ENCODE peak calls at places on chromosomes 13 and 19, in six cellular contexts. Z, G, I, H, Q and D are unnamed samples.

GRCh38 chr19:50896591-50897190 is 14.5 kb downstream of the KLK4 start:
- DNase-seq in I (no peak), H (peak; percentile 100), Z (peak; percentile 36), G (peak; percentile 67), Q (peak; percentile 50), D (peak; percentile 26)

GRCh38 chr19:43675269-43675879 is 5.4 kb upstream of the PLAUR start:
- DNase-seq in G (peak; percentile 88), Q (no peak), H (peak; percentile 34), Z (no peak), I (peak; percentile 21), D (no peak)

GRCh38 chr13:108779308-108779707 is 149.9 kb downstream of the MYO16 start:
- DNase-seq in G (no peak), Q (peak; percentile 17), H (no peak), I (no peak), Z (no peak), D (no peak)

GRCh38 chr13:41716236-41716635 is 244.7 kb downstream of the VWA8 start:
- DNase-seq in Q (no peak), Z (no peak), H (no peak), I (peak; percentile 49), G (no peak), D (no peak)

GRCh38 chr19:41575998-41576397 is at the start of gene CEACAM21:
- DNase-seq in Q (no peak), Z (peak; percentile 71), G (no peak), H (no peak), I (no peak), D (no peak)

GRCh38 chr19:49331616-49332055 is 3.6 kb upstream of the CD37 start:
- DNase-seq in Q (peak; percentile 73), I (peak; percentile 40), G (peak; percentile 77), H (peak; percentile 81), Z (peak; percentile 66), D (peak; percentile 86)

GRCh38 chr13:102073251-102073650 is 328.6 kb downstream of the FGF14 start:
- DNase-seq in Z (no peak), Q (no peak), G (no peak), H (no peak), I (no peak), D (no peak)

GRCh38 chr19:1651548-1652394 is 644 bp downstream of the TCF3 start:
- DNase-seq in G (no peak), Q (peak; percentile 67), I (peak; percentile 40), H (no peak), Z (peak; percentile 51), D (no peak)

GRCh38 chr19:13008926-13009787 is 13.9 kb downstream of the NFIX start:
- DNase-seq in G (no peak), I (no peak), H (no peak), Z (no peak), Q (no peak), D (no peak)

GRCh38 chr19:45156751-45157150 is 4.0 kb downstream of the NKPD1 start:
- DNase-seq in Z (no peak), I (no peak), G (no peak), H (no peak), Q (no peak), D (no peak)

GRCh38 chr13:30623392-30623791 is 5.7 kb downstream of the USPL1 start:
- DNase-seq in Q (no peak), G (no peak), Z (no peak), H (no peak), I (peak; percentile 86), D (no peak)

GRCh38 chr19:1400281-1401137 is 833 bp downstream of the GAMT start:
- DNase-seq in G (peak; percentile 42), I (no peak), H (no peak), Z (no peak), Q (peak; percentile 50), D (peak; percentile 96)

GRCh38 chr13:44790289-44790688 is 199.0 kb downstream of the NUFIP1 start:
- DNase-seq in H (no peak), Q (no peak), G (no peak), Z (peak; percentile 19), I (no peak), D (no peak)

GRCh38 chr19:49301165-49301865 is 23.7 kb downstream of the SLC6A16 start:
- DNase-seq in Q (peak; percentile 88), H (peak; percentile 40), I (peak; percentile 64), G (peak; percentile 78), Z (peak; percentile 77), D (peak; percentile 23)

GRCh38 chr13:99018418-99019180 is 40.7 kb upstream of the DOCK9 start:
- DNase-seq in Z (no peak), I (no peak), H (no peak), G (no peak), Q (no peak), D (no peak)

GRCh38 chr19:33040994-33041827 is 23.5 kb downstream of the RHPN2 start:
- DNase-seq in G (peak; percentile 100), Q (no peak), Z (no peak), I (no peak), H (peak; percentile 37), D (peak; percentile 100)

GRCh38 chr13:25440081-25440480 is 68.3 kb downstream of the ATP8A2 start:
- DNase-seq in G (no peak), Z (peak; percentile 63), I (no peak), H (no peak), Q (no peak), D (no peak)

GRCh38 chr19:45526143-45526542 is 18.9 kb downstream of the VASP start:
- DNase-seq in H (no peak), G (peak; percentile 86), Z (peak; percentile 21), I (peak; percentile 57), Q (peak; percentile 81), D (peak; percentile 78)

GRCh38 chr13:27079421-27079958 is 92.1 kb downstream of the USP12 start:
- DNase-seq in Q (no peak), H (no peak), G (no peak), Z (peak; percentile 39), I (no peak), D (no peak)

GRCh38 chr19:39356647-39357046 is 14.4 kb downstream of the SAMD4B start:
- DNase-seq in G (no peak), H (no peak), Q (peak; percentile 83), I (no peak), Z (no peak), D (no peak)

GRCh38 chr13:46389985-46390384 is 2.9 kb upstream of the RUBCNL start:
- DNase-seq in I (no peak), H (peak; percentile 79), Z (peak; percentile 79), G (no peak), Q (no peak), D (peak; percentile 31)

GRCh38 chr13:21703846-21704245 is 33.0 kb downstream of the FGF9 start:
- DNase-seq in H (no peak), Q (no peak), Z (no peak), I (no peak), G (peak; percentile 18), D (no peak)

GRCh38 chr19:19866599-19867248 is 1.0 kb downstream of the ZNF253 start:
- DNase-seq in I (peak; percentile 12), G (no peak), Z (peak; percentile 43), H (peak; percentile 15), Q (peak; percentile 53), D (peak; percentile 58)
- TF ChIP-seq MYC in I (no peak), G (no peak), Z (no peak), H (no peak), Q (no peak), D (no peak)

DNA sequence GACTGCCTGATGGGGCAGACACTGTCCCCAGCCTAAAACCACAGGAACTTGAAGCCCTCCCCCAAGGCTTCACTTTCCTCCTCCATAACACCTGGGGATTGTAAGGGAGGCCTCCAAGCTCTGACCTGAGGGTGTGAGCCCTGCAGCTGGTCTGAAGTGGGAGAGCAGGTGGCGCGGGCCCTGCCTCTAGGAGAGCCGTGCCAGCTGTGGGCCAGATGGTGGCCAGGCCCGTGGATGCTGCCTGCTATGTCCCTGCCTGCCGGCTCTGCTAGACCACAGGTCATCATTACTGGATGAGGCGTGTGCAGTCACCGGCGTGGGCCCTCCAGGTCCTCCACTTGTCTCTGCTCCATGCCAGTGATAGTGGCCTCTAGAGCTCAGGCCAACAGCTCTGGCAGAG is 3.5 kb upstream of the KLHL26 start:
- DNase-seq in G (no peak), H (no peak), Z (no peak), I (no peak), Q (no peak), D (no peak)
- TF ChIP-seq MYC in G (no peak), H (no peak), Z (no peak), I (no peak), Q (no peak), D (no peak)

GRCh38 chr19:46717716-46718143 is 816 bp upstream of the PRKD2 start:
- DNase-seq in Z (peak; percentile 76), I (no peak), G (no peak), H (no peak), Q (no peak), D (no peak)

GRCh38 chr19:46719629-46720515 is 3.0 kb upstream of the PRKD2 start:
- DNase-seq in I (no peak), Q (no peak), G (no peak), H (no peak), Z (peak; percentile 66), D (no peak)

GRCh38 chr19:46717034-46717715 is at the start of gene PRKD2:
- DNase-seq in Z (peak; percentile 97), H (no peak), I (peak; percentile 84), G (peak; percentile 83), Q (peak; percentile 96), D (peak; percentile 57)

GRCh38 chr19:46718934-46719551 is 2.1 kb upstream of the PRKD2 start:
- DNase-seq in G (no peak), H (peak; percentile 70), I (no peak), Q (no peak), Z (peak; percentile 76), D (no peak)

GRCh38 chr19:46718157-46718933 is 1.4 kb upstream of the PRKD2 start:
- DNase-seq in Z (peak; percentile 97), G (peak; percentile 63), H (peak; percentile 69), I (no peak), Q (no peak), D (no peak)
- TF ChIP-seq MYC in Z (peak; percentile 100), G (no peak), H (peak; percentile 54), I (no peak), Q (no peak), D (no peak)

DNA sequence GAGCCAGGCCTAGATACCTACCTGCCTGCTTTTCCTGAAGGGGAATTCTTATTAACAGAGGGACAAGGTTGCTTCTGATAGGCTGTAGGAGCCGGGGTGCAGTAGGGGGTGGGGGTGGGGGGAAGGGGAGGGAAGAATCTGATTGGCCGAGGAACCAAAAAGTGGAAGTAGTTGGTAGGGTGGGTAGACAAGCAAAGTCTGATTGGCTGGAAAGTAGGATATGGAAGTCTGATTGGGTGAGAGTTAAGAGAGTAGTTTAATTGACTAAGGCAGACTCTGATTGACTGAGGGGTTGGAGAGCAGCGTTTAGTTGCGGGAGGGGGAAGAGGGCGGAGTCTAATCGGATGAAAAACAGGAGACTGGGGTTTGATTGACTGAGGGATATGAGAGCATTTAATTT is 9.4 kb upstream of the CYP4F22 start:
- DNase-seq in Q (peak; percentile 26), H (no peak), Z (peak; percentile 34), I (no peak), G (no peak), D (no peak)
- TF ChIP-seq MYC in Q (no peak), H (no peak), Z (no peak), I (no peak), G (no peak), D (no peak)

GRCh38 chr19:35563207-35563829 is at the start of gene ATP4A:
- DNase-seq in I (no peak), Z (no peak), H (no peak), Q (no peak), G (no peak), D (no peak)
- TF ChIP-seq MYC in I (no peak), Z (no peak), H (no peak), Q (no peak), G (no peak), D (no peak)

GRCh38 chr19:17779281-17779930 is 15.5 kb upstream of the B3GNT3 start:
- DNase-seq in G (peak; percentile 90), Q (peak; percentile 84), Z (peak; percentile 40), I (no peak), H (no peak), D (no peak)
- TF ChIP-seq MYC in G (no peak), Q (no peak), Z (no peak), I (no peak), H (no peak), D (no peak)

GRCh38 chr19:29630661-29631060 is 24.6 kb downstream of the POP4 start:
- DNase-seq in Q (no peak), Z (no peak), H (no peak), I (no peak), G (no peak), D (no peak)
- TF ChIP-seq MYC in Q (no peak), Z (no peak), H (no peak), I (no peak), G (no peak), D (no peak)